ENCODE peak calls at places on chromosome 4, in six cellular contexts. C, U, X, A, D and K are unnamed samples.

GRCh38 chr4:64144994-64145393 is 264.3 kb downstream of the TECRL start:
- DNase-seq in C (no peak), U (no peak), X (no peak), A (no peak), D (no peak), K (no peak)

GRCh38 chr4:43243433-43244116 is 351.1 kb downstream of the GRXCR1 start:
- DNase-seq in C (no peak), U (no peak), X (no peak), A (no peak), D (peak), K (peak)

GRCh38 chr4:123843137-123843536 is 446.5 kb downstream of the SPRY1 start:
- DNase-seq in C (no peak), U (peak), X (no peak), A (no peak), D (no peak), K (no peak)

GRCh38 chr4:78691971-78692814 is 84.0 kb upstream of the BMP2K start:
- DNase-seq in C (no peak), U (no peak), X (no peak), A (no peak), D (no peak), K (peak)

GRCh38 chr4:92255920-92256244 is 47.9 kb upstream of the GRID2 start:
- DNase-seq in C (no peak), U (no peak), X (no peak), A (no peak), D (no peak), K (no peak)

GRCh38 chr4:36394352-36394903 is 113.0 kb downstream of the DTHD1 start:
- DNase-seq in C (no peak), U (no peak), X (no peak), A (no peak), D (no peak), K (no peak)

GRCh38 chr4:140718240-140718639 is 37.9 kb downstream of the TBC1D9 start:
- DNase-seq in C (no peak), U (peak), X (no peak), A (peak), D (no peak), K (no peak)

GRCh38 chr4:123821861-123822260 is 425.3 kb downstream of the SPRY1 start:
- DNase-seq in C (no peak), U (peak), X (no peak), A (peak), D (no peak), K (no peak)

GRCh38 chr4:168540086-168540864 is 43.4 kb downstream of the PALLD start:
- DNase-seq in C (no peak), U (peak), X (peak), A (peak), D (no peak), K (no peak)

GRCh38 chr4:7322166-7322991 is 112.4 kb downstream of the PSAPL1 start:
- DNase-seq in C (no peak), U (no peak), X (no peak), A (no peak), D (no peak), K (no peak)

GRCh38 chr4:156538210-156538609 is 433.4 kb downstream of the PDGFC start:
- DNase-seq in C (no peak), U (no peak), X (no peak), A (no peak), D (no peak), K (no peak)

GRCh38 chr4:169238445-169238844 is 32.3 kb downstream of the SH3RF1 start:
- DNase-seq in C (no peak), U (peak), X (no peak), A (no peak), D (no peak), K (no peak)

GRCh38 chr4:75904086-75904485 is 1.8 kb upstream of the PPEF2 start:
- DNase-seq in C (no peak), U (no peak), X (no peak), A (no peak), D (no peak), K (no peak)

GRCh38 chr4:23006756-23007155 is 314.0 kb downstream of the GBA3 start:
- DNase-seq in C (no peak), U (peak), X (peak), A (peak), D (no peak), K (no peak)

GRCh38 chr4:117137143-117137542 is 51.8 kb upstream of the TRAM1L1 start:
- DNase-seq in C (no peak), U (peak), X (peak), A (peak), D (no peak), K (no peak)

GRCh38 chr4:170089743-170090666 is at the start of gene AADAT:
- DNase-seq in C (peak), U (peak), X (peak), A (peak), D (peak), K (peak)

GRCh38 chr4:152454398-152455011 is 81.4 kb downstream of the FBXW7 start:
- DNase-seq in C (no peak), U (peak), X (no peak), A (peak), D (no peak), K (no peak)

GRCh38 chr4:74543983-74544382 is 99.0 kb downstream of the AREG start:
- DNase-seq in C (no peak), U (peak), X (no peak), A (peak), D (no peak), K (no peak)

GRCh38 chr4:81550005-81550896 is 78.5 kb upstream of the RASGEF1B start:
- DNase-seq in C (no peak), U (no peak), X (no peak), A (no peak), D (no peak), K (no peak)

GRCh38 chr4:75844151-75844662 is 58.0 kb downstream of the PPEF2 start:
- DNase-seq in C (no peak), U (peak), X (peak), A (peak), D (no peak), K (no peak)

GRCh38 chr4:74777531-74777930 is 16.8 kb downstream of the BTC start:
- DNase-seq in C (no peak), U (peak), X (no peak), A (no peak), D (no peak), K (no peak)

GRCh38 chr4:15479913-15480185 is 10.2 kb downstream of the CC2D2A start:
- DNase-seq in C (no peak), U (peak), X (no peak), A (peak), D (no peak), K (no peak)

GRCh38 chr4:20684852-20685763 is 15.2 kb upstream of the PACRGL start:
- DNase-seq in C (no peak), U (peak), X (peak), A (peak), D (no peak), K (peak)

GRCh38 chr4:88177981-88178632 is 19.7 kb upstream of the ABCG2 start:
- DNase-seq in C (no peak), U (peak), X (peak), A (peak), D (no peak), K (no peak)

GRCh38 chr4:109574443-109574850 is 14.4 kb downstream of the MCUB start:
- DNase-seq in C (no peak), U (peak), X (no peak), A (no peak), D (no peak), K (no peak)

GRCh38 chr4:39469429-39470077 is 10.7 kb downstream of the LIAS start:
- DNase-seq in C (no peak), U (peak), X (peak), A (peak), D (peak), K (peak)

GRCh38 chr4:62162606-62163005 is 962.5 kb downstream of the ADGRL3 start:
- DNase-seq in C (no peak), U (no peak), X (no peak), A (no peak), D (no peak), K (no peak)

GRCh38 chr4:59676389-59676788 is 1523.7 kb upstream of the ADGRL3 start:
- DNase-seq in C (no peak), U (no peak), X (no peak), A (no peak), D (no peak), K (no peak)

DNA sequence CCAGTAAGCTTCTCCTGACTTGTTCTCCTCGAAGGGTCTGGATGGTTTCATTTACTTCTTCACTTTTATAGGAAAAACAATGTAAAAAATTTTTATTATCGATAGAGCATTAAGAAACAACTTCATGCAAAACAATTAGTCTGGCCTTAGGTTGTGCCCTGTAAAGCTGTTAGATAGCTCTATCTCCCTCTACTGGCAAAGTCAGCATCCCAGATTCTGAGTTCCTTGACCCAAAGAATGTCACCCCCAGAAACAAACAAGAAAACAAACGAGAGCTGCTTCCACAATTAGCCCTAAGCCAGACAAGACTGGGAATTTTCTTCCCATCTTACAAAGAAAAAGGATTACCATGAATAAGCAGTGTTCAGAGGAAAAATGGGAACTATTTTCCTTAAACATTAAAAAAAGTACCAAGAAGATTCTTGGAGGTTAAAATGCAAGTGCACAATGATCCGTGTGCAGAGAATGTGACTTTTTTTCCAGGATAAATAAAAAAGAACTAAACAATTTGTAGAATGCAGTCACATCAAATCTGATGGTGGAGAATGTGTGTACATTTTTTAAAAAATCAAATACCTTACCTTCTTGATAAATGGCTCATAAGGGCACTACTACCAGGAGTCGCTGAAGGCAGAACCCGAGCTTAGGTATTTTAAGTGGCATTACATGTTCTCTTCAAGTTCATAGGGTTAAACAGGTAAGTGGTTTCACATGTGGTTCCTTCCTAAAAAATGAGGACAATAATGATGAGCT is 293.2 kb downstream of the FBXO8 start:
- DNase-seq in C (no peak), U (peak), X (peak), A (peak), D (no peak), K (no peak)
- TF ChIP-seq CTCF in C (peak), U (peak), X (peak), A (peak), D (peak), K (no peak)

DNA sequence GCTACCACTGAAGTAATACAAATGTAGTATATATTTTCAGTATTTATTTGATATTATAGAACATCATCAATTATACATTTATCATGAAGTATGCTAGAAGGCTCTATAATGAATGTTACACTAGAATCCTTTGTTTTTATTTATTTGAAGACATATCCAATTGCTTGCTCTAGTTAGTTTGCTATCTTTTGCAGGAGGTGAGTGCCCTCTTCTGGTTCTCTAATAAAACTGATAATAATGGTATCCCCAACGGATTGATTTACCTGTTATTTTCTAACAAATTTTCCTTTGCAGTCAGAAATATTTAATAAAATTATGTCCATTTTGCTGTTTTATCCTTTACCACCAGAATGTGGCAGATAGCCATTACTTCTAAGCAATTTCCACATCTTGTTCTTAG is 274.3 kb upstream of the TACR3 start:
- DNase-seq in C (no peak), U (no peak), X (no peak), A (peak), D (no peak), K (peak)
- TF ChIP-seq CTCF in C (no peak), U (no peak), X (peak), A (peak), D (peak), K (no peak)

DNA sequence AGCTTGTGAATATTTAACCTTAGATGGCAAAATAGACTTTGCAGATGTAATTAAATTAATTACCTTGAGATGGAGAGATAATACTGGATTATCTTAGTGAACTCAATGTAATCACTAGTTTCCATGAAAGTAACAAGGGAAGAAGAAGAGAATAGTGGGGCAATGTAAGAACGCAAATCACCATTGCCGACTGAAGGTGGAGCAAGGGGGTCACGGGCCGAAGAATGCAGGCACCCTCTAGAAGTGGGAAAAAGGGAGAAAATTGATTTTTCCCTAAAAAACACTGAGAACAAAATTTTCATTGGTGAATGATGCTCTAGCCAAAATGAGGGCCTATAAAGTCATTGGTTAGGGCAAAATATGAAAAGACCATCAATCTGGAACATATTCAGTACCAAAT is 375.6 kb upstream of the EPHA5 start:
- DNase-seq in C (no peak), U (no peak), X (no peak), A (no peak), D (no peak), K (no peak)
- TF ChIP-seq CTCF in C (no peak), U (no peak), X (no peak), A (no peak), D (no peak), K (no peak)

GRCh38 chr4:2598661-2599654 is 62.5 kb downstream of the FAM193A start:
- DNase-seq in C (no peak), U (no peak), X (no peak), A (peak), D (peak), K (peak)
- TF ChIP-seq CTCF in C (peak), U (no peak), X (peak), A (peak), D (peak), K (peak)

GRCh38 chr4:144754562-144755410 is 108.8 kb downstream of the HHIP start:
- DNase-seq in C (no peak), U (peak), X (peak), A (peak), D (no peak), K (peak)
- TF ChIP-seq CTCF in C (peak), U (peak), X (peak), A (peak), D (peak), K (no peak)

DNA sequence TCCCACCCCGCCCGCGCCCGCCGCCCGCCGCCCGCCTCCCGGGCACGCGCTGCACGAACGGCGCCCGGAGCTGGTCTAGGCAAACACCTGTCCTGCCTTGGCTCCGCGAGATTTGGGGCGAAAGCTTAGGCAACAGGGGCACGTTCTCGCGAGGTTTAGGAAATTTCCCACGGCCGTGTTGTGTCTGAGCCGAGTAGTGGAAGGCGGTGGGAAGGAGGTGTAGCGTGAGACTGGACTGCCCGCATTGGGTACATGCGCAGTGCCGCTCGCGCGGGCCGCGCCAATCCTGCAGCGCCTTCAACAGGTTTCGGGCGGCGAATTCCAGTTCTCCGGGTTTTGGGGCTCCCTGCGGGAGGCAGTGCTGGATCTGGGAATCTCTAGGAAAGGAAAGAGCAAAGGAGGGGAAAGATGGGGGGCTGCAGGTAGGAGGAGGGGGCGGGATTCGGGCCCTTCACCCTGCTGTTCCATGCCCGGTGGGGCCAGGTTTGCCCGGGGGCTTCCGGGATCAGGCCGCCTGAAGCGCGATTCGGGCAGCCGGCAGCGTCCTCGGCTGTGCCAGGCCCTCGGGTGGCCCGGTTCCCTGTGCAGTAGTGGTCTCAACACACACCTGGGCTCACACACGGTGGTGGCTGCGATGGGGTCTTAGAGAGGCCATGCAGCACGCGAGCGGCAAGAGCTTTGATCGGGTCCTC is 1.2 kb upstream of the RBPJ start:
- DNase-seq in C (peak), U (peak), X (peak), A (peak), D (peak), K (peak)
- TF ChIP-seq CTCF in C (peak), U (no peak), X (no peak), A (no peak), D (peak), K (peak)

GRCh38 chr4:154332681-154333421 is 158.7 kb downstream of the DCHS2 start:
- DNase-seq in C (no peak), U (peak), X (no peak), A (no peak), D (peak), K (peak)
- TF ChIP-seq CTCF in C (no peak), U (no peak), X (no peak), A (no peak), D (peak), K (no peak)